ENCODE peak calls at places on chromosomes 2 and 18, in six cellular contexts. H is H1, A is K562, U is HCT116, D is HepG2, L is GM12878. X is an unnamed sample.

GRCh38 chr2:181281206-181281832 is 175.9 kb upstream of the ITGA4 start:
- DNase-seq in H (no peak), A (no peak), U (no peak), D (no peak), L (no peak), X (no peak)

GRCh38 chr2:86751778-86752177 is 31.7 kb downstream of the RMND5A start:
- DNase-seq in H (no peak), A (no peak), U (no peak), D (no peak), L (no peak), X (no peak)

GRCh38 chr2:213057977-213058376 is 93.4 kb downstream of the IKZF2 start:
- DNase-seq in H (no peak), A (no peak), U (no peak), D (no peak), L (no peak), X (no peak)

GRCh38 chr2:42504364-42505230 is 10.8 kb upstream of the KCNG3 start:
- DNase-seq in H (no peak), A (no peak), U (no peak), D (peak), L (no peak), X (no peak)

GRCh38 chr2:75565523-75566449 is 5.0 kb upstream of the EVA1A start:
- DNase-seq in H (no peak), A (no peak), U (no peak), D (peak), L (no peak), X (no peak)

GRCh38 chr18:52352920-52353319 is 12.9 kb downstream of the DCC start:
- DNase-seq in H (no peak), A (no peak), U (no peak), D (no peak), L (no peak), X (no peak)

GRCh38 chr18:66555585-66555984 is 48.3 kb downstream of the CDH19 start:
- DNase-seq in H (no peak), A (no peak), U (no peak), D (no peak), L (no peak), X (no peak)

GRCh38 chr2:25480561-25480960 is 138.8 kb upstream of the DNMT3A start:
- DNase-seq in H (no peak), A (no peak), U (no peak), D (no peak), L (no peak), X (no peak)

GRCh38 chr2:201414099-201415023 is 36.9 kb downstream of the TRAK2 start:
- DNase-seq in H (no peak), A (no peak), U (no peak), D (no peak), L (peak), X (no peak)

GRCh38 chr2:148027822-148028221 is 6.9 kb downstream of the MBD5 start:
- DNase-seq in H (no peak), A (no peak), U (no peak), D (no peak), L (no peak), X (no peak)

GRCh38 chr2:37713258-37713700 is 41.8 kb upstream of the CDC42EP3 start:
- DNase-seq in H (no peak), A (no peak), U (no peak), D (no peak), L (peak), X (no peak)

GRCh38 chr18:14935210-14935609 is 187.2 kb downstream of the ANKRD30B start:
- DNase-seq in H (no peak), A (no peak), U (no peak), D (no peak), L (no peak), X (no peak)

GRCh38 chr2:84833481-84834150 is 47.3 kb downstream of the TRABD2A start:
- DNase-seq in H (no peak), A (no peak), U (no peak), D (no peak), L (no peak), X (no peak)
- TF ChIP-seq JUND in H (no peak), A (no peak), U (no peak), D (no peak), L (no peak), X (no peak)

GRCh38 chr2:64326578-64327050 is 127.3 kb upstream of the LGALSL start:
- DNase-seq in H (no peak), A (no peak), U (no peak), D (no peak), L (no peak), X (no peak)

GRCh38 chr2:64324746-64325410 is 129.1 kb upstream of the LGALSL start:
- DNase-seq in H (no peak), A (no peak), U (no peak), D (no peak), L (no peak), X (no peak)

GRCh38 chr2:64325477-64325851 is 128.5 kb upstream of the LGALSL start:
- DNase-seq in H (no peak), A (no peak), U (no peak), D (no peak), L (no peak), X (no peak)

GRCh38 chr2:64327129-64327509 is 126.8 kb upstream of the LGALSL start:
- DNase-seq in H (no peak), A (no peak), U (no peak), D (no peak), L (no peak), X (no peak)

GRCh38 chr2:64325852-64326577 is 127.9 kb upstream of the LGALSL start:
- DNase-seq in H (no peak), A (no peak), U (no peak), D (no peak), L (peak), X (no peak)
- TF ChIP-seq JUND in H (no peak), A (no peak), U (no peak), D (no peak), L (no peak), X (no peak)

DNA sequence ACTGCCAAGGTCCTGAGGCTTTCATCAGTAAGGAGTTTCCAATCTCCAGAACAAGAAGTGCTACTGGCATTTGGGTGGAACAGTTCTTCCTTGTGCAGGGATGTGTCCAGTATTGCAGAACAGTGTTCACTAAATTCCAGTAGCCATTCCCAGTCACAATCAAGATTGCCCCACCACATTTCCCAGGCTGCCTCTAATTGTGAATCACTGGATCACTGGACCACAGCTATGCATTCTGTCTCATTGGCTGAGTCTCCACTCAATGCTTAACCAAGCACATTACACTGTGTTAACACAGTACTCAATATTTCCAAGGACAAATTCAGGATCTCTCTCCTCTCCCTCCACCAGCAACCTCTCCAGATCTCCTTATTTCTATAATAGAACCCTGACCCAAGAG is 160.2 kb upstream of the CCDC150 start:
- DNase-seq in H (no peak), A (no peak), U (no peak), D (no peak), L (no peak), X (no peak)
- TF ChIP-seq JUND in H (no peak), A (no peak), U (no peak), D (no peak), L (no peak), X (no peak)

GRCh38 chr2:195758846-195759245 is 101.8 kb downstream of the SLC39A10 start:
- DNase-seq in H (no peak), A (no peak), U (no peak), D (no peak), L (no peak), X (no peak)
- TF ChIP-seq JUND in H (no peak), A (no peak), U (no peak), D (no peak), L (no peak), X (no peak)

DNA sequence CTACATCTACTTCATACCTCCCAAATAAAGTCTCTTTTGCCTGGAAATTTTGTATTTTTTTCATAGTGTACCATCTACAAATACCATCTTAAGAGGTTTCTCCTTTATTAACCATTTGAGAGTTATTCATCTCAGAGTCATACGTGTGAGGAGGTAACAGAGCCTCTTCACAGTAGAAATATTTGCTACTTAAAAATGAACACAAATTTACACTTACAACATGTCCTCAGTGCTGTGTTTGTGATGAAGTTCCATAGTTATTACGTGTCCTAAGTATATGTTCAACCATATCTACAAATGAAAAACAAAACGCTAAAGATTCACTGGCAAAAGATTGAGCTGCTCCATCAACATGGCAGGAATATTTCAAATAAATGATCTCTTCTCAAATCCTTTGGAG is 48.5 kb upstream of the HNRNPA3 start:
- DNase-seq in H (no peak), A (no peak), U (no peak), D (no peak), L (no peak), X (no peak)
- TF ChIP-seq JUND in H (no peak), A (no peak), U (no peak), D (no peak), L (no peak), X (no peak)

DNA sequence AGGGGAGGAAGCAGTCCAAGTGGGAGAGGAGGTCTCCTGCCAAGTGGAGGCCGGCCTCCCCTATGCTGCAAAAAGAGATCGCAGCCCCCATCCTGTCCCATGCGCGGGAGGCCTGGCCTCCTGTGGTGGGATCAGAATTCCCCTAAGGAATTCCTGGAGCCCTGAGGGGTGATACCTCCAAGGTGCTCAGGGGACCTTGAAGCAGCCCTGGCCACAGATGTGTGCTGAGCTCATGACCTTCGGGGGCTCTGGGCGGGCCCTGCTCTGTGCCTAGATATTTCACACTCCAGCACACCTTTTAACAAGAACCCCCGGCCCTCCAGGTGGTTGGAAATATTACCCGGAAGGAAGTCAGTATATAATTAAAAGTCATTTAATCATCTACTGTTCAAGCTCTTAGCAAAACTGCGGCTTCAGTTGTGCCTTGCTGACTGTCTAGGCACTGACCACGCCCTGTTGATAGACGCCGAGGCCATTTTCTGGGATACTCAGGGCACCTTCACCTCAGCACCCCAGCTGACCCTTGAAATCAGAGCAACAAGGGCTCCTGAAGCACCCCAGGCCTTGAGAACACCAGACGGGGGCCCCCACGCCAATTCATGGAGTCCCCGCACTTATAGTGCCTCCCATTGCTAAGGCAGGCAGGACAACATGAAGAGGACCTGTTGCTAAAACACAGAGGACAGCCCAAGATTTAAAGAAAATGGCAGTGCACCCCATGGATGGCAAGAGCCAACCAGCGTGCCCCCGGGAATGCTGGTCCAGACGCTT is 119.1 kb downstream of the NDUFA10 start:
- DNase-seq in H (no peak), A (no peak), U (no peak), D (no peak), L (no peak), X (no peak)
- TF ChIP-seq JUND in H (no peak), A (no peak), U (no peak), D (no peak), L (no peak), X (no peak)

DNA sequence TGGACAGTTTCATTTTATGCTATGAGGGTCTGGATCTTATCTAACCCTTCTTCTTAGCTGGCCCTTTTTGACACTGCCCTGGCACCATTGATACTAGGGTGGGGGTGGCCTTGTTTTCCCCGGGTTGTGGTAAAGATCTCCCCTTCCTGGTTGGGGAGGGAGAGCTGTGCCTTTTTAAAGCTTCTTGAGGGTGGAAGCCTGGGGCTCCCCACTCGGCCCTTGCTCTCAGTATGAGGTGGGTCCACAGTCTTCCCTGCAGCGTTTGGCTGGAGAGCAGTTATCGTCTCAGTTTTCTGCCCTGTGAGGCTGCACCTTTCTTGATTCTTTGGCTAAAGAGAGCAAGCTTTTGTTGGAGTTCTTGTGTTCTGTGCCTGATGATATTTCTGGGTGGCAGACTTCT is 66.2 kb downstream of the ASB1 start:
- DNase-seq in H (no peak), A (no peak), U (no peak), D (no peak), L (no peak), X (no peak)
- TF ChIP-seq JUND in H (no peak), A (no peak), U (no peak), D (no peak), L (no peak), X (no peak)

GRCh38 chr2:71634571-71634970 is 181.2 kb downstream of the DYSF start:
- DNase-seq in H (no peak), A (no peak), U (no peak), D (no peak), L (no peak), X (no peak)

GRCh38 chr2:71630110-71630967 is 177.0 kb downstream of the DYSF start:
- DNase-seq in H (no peak), A (no peak), U (no peak), D (no peak), L (no peak), X (no peak)

GRCh38 chr2:71629273-71629672 is 175.9 kb downstream of the DYSF start:
- DNase-seq in H (no peak), A (no peak), U (no peak), D (no peak), L (no peak), X (no peak)

GRCh38 chr2:71635798-71636197 is 182.4 kb downstream of the DYSF start:
- DNase-seq in H (no peak), A (no peak), U (no peak), D (no peak), L (no peak), X (no peak)

DNA sequence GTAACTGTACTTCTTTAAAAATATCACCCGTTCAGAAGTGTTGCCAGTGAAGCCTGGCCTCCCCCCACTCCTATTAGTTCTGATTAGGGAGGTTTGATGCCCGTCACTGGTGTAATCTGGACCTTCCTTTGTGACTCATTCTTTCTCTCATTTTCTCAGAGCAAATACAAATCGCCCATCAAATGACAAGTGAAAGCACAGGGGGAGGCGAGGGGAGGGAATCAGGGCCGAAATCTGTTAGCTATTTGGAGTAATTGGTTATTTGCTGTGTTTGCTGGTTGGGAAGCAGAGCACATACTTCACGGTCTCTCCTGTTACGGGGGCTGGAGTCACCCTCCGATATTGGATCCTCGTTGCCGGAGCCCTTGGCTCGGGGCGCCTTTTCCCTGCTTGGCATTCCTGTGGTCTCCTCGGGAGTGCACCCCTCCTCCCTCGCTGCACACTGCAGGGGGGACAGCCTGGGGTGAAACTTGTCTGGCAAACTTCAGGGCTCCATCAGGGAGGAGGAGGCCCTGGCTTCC is 178.1 kb downstream of the DYSF start:
- DNase-seq in H (no peak), A (no peak), U (no peak), D (no peak), L (no peak), X (no peak)
- TF ChIP-seq JUND in H (no peak), A (no peak), U (no peak), D (no peak), L (no peak), X (no peak)

DNA sequence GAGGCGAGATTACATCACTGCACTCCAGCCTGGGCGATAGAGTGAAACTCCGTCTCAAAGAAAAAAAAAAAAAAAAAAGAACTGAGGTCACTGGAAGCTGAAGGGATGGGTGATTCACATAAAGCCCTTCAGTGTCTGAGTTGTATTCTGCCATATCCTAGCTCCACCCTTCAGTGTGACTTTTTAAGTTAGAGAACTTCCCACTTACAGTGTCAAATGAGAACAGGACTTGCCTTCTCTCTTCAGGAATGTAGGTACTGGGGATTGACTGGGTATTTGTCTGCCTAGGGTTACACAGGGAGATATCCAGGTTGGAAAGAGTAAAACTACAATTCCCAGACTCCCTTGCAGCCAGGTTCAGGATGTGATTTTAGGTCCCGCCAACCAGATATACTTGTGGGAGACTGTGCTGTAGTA is 37.9 kb downstream of the EHD3 start:
- DNase-seq in H (no peak), A (no peak), U (no peak), D (no peak), L (no peak), X (no peak)
- TF ChIP-seq JUND in H (no peak), A (no peak), U (no peak), D (no peak), L (no peak), X (no peak)

GRCh38 chr2:1854747-1855146 is 110.4 kb upstream of the PXDN start:
- DNase-seq in H (peak), A (peak), U (no peak), D (no peak), L (no peak), X (peak)
- TF ChIP-seq JUND in H (no peak), A (no peak), U (no peak), D (no peak), L (no peak), X (no peak)